ENCODE peak calls at places on chromosomes 4 and X, in nine cellular contexts. F is CD8-positive, alpha-beta T cell; S is left lung; Q is uterus; V is heart right ventricle; G is prostate gland; R is tibial nerve; I is ascending aorta; C is breast epithelium. O is an unnamed sample. For H3K4me1, the result is how much of the 10 kb centered on the place peaks cover.

GRCh38 chr4:80005863-80006262 is 67.2 kb downstream of the ANTXR2 start:
- DNase-seq in C (no peak), V (no peak), S (no peak), F (no peak), G (no peak), Q (no peak), R (no peak), I (no peak), O (no peak)

GRCh38 chrX:10106801-10107200 is 50.0 kb upstream of the CLCN4 start:
- DNase-seq in Q (no peak), R (no peak), F (peak), C (no peak), V (no peak), S (no peak), G (no peak), I (no peak), O (no peak)

GRCh38 chrX:10110984-10111363 is 45.8 kb upstream of the CLCN4 start:
- DNase-seq in Q (no peak), V (no peak), F (peak), G (no peak), R (no peak), I (no peak), S (no peak), C (no peak), O (no peak)

GRCh38 chrX:39773923-39774803 is 323.6 kb downstream of the BCOR start:
- DNase-seq in C (no peak), F (no peak), G (no peak), R (no peak), S (no peak), Q (no peak), I (no peak), V (no peak), O (no peak)

GRCh38 chrX:103488332-103488731 is 31.0 kb downstream of the RAB40A start:
- DNase-seq in S (no peak), Q (no peak), G (no peak), V (no peak), I (no peak), F (no peak), R (no peak), C (no peak), O (no peak)

GRCh38 chrX:23803931-23804381 is 21.0 kb downstream of the SAT1 start:
- DNase-seq in V (peak), C (peak), Q (no peak), F (no peak), R (no peak), I (peak), S (no peak), G (peak), O (peak)

GRCh38 chr4:13445841-13446790 is 38.0 kb downstream of the RAB28 start:
- DNase-seq in Q (no peak), G (no peak), S (no peak), F (no peak), R (no peak), C (no peak), V (no peak), I (no peak), O (no peak)

GRCh38 chrX:34332336-34332735 is 200.2 kb upstream of the FAM47A start:
- DNase-seq in G (no peak), F (no peak), V (no peak), S (no peak), R (no peak), Q (no peak), I (no peak), C (no peak), O (no peak)

GRCh38 chr4:89752932-89753598 is 83.9 kb downstream of the SNCA start:
- DNase-seq in F (no peak), I (no peak), R (no peak), S (no peak), G (no peak), V (no peak), C (no peak), Q (peak), O (no peak)

DNA sequence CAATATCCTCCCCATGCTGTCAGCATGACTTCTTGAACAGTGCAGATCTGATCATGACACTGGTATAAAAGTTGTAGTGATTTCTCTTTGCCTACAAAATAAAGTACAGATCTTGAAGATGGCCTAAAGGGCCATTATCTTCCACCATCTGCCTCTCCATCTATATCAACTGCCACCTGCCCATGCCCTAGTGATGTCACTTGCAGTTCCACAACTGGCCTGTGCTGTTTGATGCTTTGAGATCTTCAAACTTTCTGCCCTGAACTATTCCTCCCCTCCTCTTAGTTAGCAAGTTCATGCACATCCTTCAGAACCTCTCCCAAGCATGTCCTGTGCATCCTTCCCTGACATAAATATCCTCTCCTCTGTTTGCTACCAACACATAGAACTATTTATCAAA is 217.0 kb downstream of the SOWAHB start:
- DNase-seq in Q (no peak), F (no peak), V (no peak), S (no peak), I (no peak), R (no peak), G (no peak), C (no peak), O (no peak)
- TF ChIP-seq CTCF in Q (no peak), F (no peak), V (no peak), S (no peak), I (no peak), R (no peak), G (no peak), C (no peak), O (no peak)

GRCh38 chrX:33128048-33128805 is 83.1 kb downstream of the DMD start:
- DNase-seq in C (no peak), V (no peak), F (no peak), G (no peak), S (no peak), Q (no peak), R (no peak), I (no peak), O (no peak)
- H3K4me3 ChIP-seq in C (no peak), V (no peak), F (no peak), G (no peak), S (no peak), Q (no peak), R (no peak), I (no peak), O (no peak)

GRCh38 chr4:87044511-87045369 is 109.9 kb downstream of the AFF1 start:
- DNase-seq in R (no peak), G (no peak), F (no peak), C (no peak), I (no peak), S (no peak), Q (no peak), V (no peak), O (no peak)
- H3K4me1 ChIP-seq in R (under half), G (under half), F (under half), C (under half), I (under half), S (half or more), Q (under half), V (half or more), O (under half)

DNA sequence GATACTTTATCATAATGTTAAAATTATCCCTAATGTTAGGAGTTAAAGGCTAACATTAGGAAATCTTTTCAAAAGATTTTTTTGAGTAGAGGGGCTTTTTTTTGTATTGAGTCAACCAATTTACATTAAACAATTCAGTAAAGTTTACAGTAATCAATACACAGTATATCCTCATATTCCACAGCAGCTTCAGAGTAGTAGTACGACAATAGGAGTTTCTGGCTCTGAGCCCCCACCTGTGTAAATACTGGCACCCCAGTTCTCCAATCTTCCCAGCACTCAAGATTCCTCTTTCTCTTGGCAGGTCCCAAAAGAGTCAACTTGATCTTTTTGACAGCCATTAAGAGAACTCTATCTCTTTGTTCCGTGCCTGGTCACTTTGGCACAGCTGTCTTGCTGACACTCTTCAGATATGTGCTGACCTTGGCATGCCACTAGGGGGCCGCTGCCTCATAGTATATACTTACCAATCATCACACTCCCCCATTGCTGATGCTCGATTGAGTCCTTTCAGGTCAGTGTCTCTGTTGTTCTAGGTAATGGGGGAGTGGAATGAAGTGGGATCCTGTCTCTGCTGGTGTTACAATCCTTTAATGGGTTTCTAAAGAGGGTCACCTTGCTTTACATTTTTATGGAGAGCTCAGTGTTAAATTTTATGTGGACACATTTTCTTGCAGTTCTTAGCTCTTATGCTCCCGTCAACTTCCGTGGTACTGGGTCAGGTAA is 19.5 kb upstream of the CCNI start:
- DNase-seq in F (peak), G (peak), C (peak), V (peak), S (peak), Q (peak), R (peak), I (peak), O (peak)
- TF ChIP-seq CTCF in F (peak), G (peak), C (peak), V (peak), S (peak), Q (peak), R (peak), I (peak), O (peak)

GRCh38 chr4:99855677-99856076 is 38.5 kb downstream of the LAMTOR3 start:
- DNase-seq in C (no peak), S (no peak), I (no peak), R (no peak), G (no peak), F (no peak), Q (no peak), V (no peak), O (no peak)
- H3K4me3 ChIP-seq in C (no peak), S (no peak), I (no peak), R (no peak), G (no peak), F (no peak), Q (no peak), V (no peak), O (no peak)

GRCh38 chrX:79268788-79269187 is 98.3 kb downstream of the ITM2A start:
- DNase-seq in F (no peak), G (no peak), V (no peak), I (no peak), Q (no peak), C (no peak), S (no peak), R (no peak), O (no peak)

GRCh38 chrX:79259073-79259689 is 108.0 kb downstream of the ITM2A start:
- DNase-seq in V (no peak), Q (no peak), R (no peak), I (no peak), S (no peak), C (no peak), G (no peak), F (peak), O (peak)

GRCh38 chrX:79266702-79267101 is 100.4 kb downstream of the ITM2A start:
- DNase-seq in F (no peak), Q (no peak), I (no peak), G (no peak), C (no peak), V (no peak), R (no peak), S (no peak), O (no peak)

DNA sequence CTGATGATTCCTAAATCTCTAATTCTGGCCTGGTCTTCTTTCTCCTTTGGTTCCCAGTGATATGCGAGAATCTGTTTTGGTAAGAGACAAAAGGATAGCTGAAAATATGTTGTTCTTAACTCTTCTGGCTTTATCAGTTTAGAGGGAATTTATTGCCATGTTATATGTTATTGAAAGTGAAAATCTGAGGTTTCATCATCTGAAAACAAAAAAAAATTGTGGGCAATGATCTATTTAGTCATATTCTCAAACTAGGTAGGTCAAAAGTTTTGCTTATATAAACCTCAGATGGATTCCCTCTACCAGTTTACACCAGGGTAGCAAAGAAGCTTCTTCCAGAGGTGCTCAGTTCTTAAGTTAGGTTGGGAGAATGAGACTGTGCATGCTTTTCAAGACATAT is 103.6 kb downstream of the ITM2A start:
- DNase-seq in C (no peak), F (no peak), G (no peak), V (no peak), Q (no peak), S (no peak), R (no peak), I (no peak), O (no peak)
- H3K4me1 ChIP-seq in C (under half), F (half or more), G (under half), V (under half), Q (under half), S (under half), R (under half), I (under half), O (under half)

O was measured in mucosa of descending colon.